ENCODE peak calls at places on chromosome 20, in seven cellular contexts. C is Calu3, H is body of pancreas, R is adrenal gland, F is neural crest cell, G is suprapubic skin, V is tibial nerve. M is an unnamed sample.

GRCh38 chr20:46951405-46951804 is 56.8 kb downstream of the EYA2 start:
- DNase-seq in C (no peak), H (no peak), R (no peak), F (no peak), G (no peak), V (no peak), M (no peak)

GRCh38 chr20:33814238-33814712 is 3.1 kb downstream of the CHMP4B start:
- DNase-seq in C (no peak), H (no peak), R (no peak), F (no peak), G (no peak), V (no peak), M (no peak)

GRCh38 chr20:32779500-32780215 is 17.5 kb downstream of the DNMT3B start:
- DNase-seq in C (no peak), H (no peak), R (no peak), F (peak; percentile 98), G (no peak), V (no peak), M (no peak)

GRCh38 chr20:6305536-6305935 is 182.7 kb upstream of the FERMT1 start:
- DNase-seq in C (no peak), H (no peak), R (no peak), F (no peak), G (no peak), V (no peak), M (no peak)

GRCh38 chr20:44211177-44212039 is 837 bp upstream of the OSER1 start:
- DNase-seq in C (peak; percentile 29), H (peak; percentile 46), R (no peak), F (no peak), G (no peak), V (no peak), M (no peak)

GRCh38 chr20:37735541-37735940 is 41.7 kb downstream of the CTNNBL1 start:
- DNase-seq in C (no peak), H (no peak), R (no peak), F (no peak), G (no peak), V (no peak), M (no peak)

GRCh38 chr20:48783533-48784272 is 44.1 kb downstream of the PREX1 start:
- DNase-seq in C (no peak), H (no peak), R (no peak), F (no peak), G (no peak), V (no peak), M (no peak)

GRCh38 chr20:25584905-25585704 is at the start of gene NINL:
- DNase-seq in C (peak; percentile 50), H (peak; percentile 51), R (peak; percentile 54), F (peak; percentile 70), G (peak; percentile 78), V (no peak), M (peak; percentile 89)

GRCh38 chr20:12394786-12395185 is 477.1 kb downstream of the BTBD3 start:
- DNase-seq in C (peak; percentile 34), H (peak; percentile 13), R (no peak), F (no peak), G (no peak), V (no peak), M (no peak)

GRCh38 chr20:45345104-45345936 is 2.9 kb downstream of the SDC4 start:
- DNase-seq in C (peak; percentile 92), H (peak; percentile 71), R (no peak), F (no peak), G (no peak), V (no peak), M (no peak)

GRCh38 chr20:63059684-63060056 is 52.9 kb upstream of the BHLHE23 start:
- DNase-seq in C (no peak), H (no peak), R (no peak), F (no peak), G (peak; percentile 70), V (no peak), M (no peak)

GRCh38 chr20:5827861-5828260 is 77.7 kb downstream of the SHLD1 start:
- DNase-seq in C (no peak), H (no peak), R (no peak), F (no peak), G (no peak), V (no peak), M (no peak)

GRCh38 chr20:61356171-61356570 is 104.1 kb downstream of the CDH4 start:
- DNase-seq in C (no peak), H (no peak), R (no peak), F (no peak), G (no peak), V (no peak), M (no peak)

GRCh38 chr20:63006611-63007471 is at the start of gene BHLHE23:
- DNase-seq in C (no peak), H (no peak), R (no peak), F (no peak), G (no peak), V (no peak), M (no peak)

GRCh38 chr20:2793471-2793870 is 7.0 kb downstream of the CPXM1 start:
- DNase-seq in C (no peak), H (no peak), R (no peak), F (no peak), G (no peak), V (no peak), M (no peak)

GRCh38 chr20:47668313-47669156 is 116.7 kb downstream of the SULF2 start:
- DNase-seq in C (no peak), H (no peak), R (no peak), F (no peak), G (no peak), V (no peak), M (no peak)

GRCh38 chr20:52001999-52002666 is 189.4 kb downstream of the ZFP64 start:
- DNase-seq in C (peak; percentile 33), H (no peak), R (no peak), F (no peak), G (no peak), V (no peak), M (no peak)

GRCh38 chr20:36070451-36070850 is 84.1 kb upstream of the EPB41L1 start:
- DNase-seq in C (no peak), H (no peak), R (no peak), F (peak; percentile 43), G (no peak), V (peak; percentile 41), M (no peak)

GRCh38 chr20:380763-381580 is 412 bp downstream of the TRIB3 start:
- DNase-seq in C (peak; percentile 85), H (peak; percentile 41), R (peak; percentile 45), F (peak; percentile 47), G (no peak), V (no peak), M (peak; percentile 94)
- TF ChIP-seq CTCF in C (no peak), H (no peak), R (no peak), F (peak; percentile 43), G (no peak), V (no peak), M (no peak)

GRCh38 chr20:50071039-50071888 is 41.7 kb downstream of the UBE2V1 start:
- DNase-seq in C (peak; percentile 99), H (peak; percentile 91), R (peak; percentile 76), F (peak; percentile 100), G (peak; percentile 91), V (peak; percentile 91), M (peak; percentile 98)

GRCh38 chr20:50073500-50073899 is 39.5 kb downstream of the UBE2V1 start:
- DNase-seq in C (no peak), H (no peak), R (no peak), F (no peak), G (no peak), V (no peak), M (no peak)

GRCh38 chr20:50067461-50067860 is 45.5 kb downstream of the UBE2V1 start:
- DNase-seq in C (no peak), H (no peak), R (no peak), F (no peak), G (no peak), V (no peak), M (no peak)

GRCh38 chr20:50068041-50068651 is 44.8 kb downstream of the UBE2V1 start:
- DNase-seq in C (no peak), H (no peak), R (no peak), F (no peak), G (no peak), V (no peak), M (no peak)

DNA sequence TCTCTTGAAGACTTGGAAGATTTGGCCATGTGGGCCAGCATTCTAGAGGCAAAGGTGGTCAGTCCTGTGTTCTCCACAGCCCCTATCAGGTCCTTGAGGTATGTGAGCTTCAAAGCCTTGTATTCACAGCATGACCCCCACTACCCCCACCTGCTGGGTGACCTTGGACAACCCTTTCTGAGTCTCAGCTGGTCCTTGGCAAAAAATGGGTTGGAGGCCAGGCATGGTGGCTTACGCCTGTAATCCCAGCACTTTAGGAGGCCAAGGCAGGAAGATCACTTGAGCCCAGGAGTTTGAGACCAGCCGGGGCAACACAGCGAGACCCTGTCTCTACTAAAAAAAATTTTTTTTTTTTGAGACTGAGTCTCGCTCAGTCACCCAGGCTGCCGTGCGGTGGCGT is 42.6 kb downstream of the UBE2V1 start:
- DNase-seq in C (no peak), H (no peak), R (no peak), F (no peak), G (no peak), V (no peak), M (no peak)
- TF ChIP-seq CTCF in C (peak; percentile 27), H (no peak), R (no peak), F (no peak), G (no peak), V (no peak), M (no peak)

DNA sequence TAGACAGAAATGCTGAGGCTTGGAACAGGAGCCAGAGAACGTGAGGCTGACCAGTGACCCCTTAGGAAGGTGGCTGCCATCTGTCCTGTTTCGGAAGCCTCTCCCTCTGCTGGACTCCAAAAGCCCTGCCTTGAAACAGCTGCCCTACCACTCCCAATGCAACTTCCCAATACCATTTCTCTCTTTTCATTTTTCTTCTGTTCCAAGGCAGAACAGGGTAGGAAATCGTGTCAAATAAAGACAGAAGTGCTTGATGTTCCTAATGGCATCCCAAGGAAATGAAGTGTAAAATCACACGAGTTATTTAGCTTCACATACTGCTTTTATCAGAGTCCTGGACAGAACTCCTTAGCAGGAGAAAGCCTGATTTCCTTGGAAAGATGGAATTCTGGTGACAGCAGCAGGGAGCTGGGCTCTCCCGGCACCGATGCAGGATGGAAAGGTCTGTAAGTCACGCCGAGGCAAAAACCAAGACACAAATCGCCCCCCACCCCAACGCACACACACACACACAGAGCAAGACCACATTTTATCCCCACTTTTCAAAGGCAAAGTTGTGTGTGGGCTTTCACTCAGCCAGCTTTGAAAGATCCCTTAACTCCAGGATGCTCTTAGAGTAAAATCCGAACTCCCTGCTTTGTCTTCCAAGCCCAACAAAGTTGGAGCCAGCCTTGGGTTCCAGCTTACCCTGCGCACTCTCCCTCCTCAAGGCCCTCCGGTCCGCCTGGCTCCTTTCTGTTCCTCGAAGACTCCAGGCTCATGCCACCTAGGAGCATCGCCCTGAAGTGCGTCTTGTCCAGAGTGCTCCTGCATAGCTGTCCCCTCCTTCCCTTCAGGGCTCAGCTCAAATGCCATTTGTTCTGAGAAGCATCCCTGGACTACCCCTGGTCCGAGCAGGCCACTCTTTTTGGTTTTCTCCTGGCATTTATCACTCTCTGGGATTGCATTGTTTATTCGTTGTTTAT is 11.6 kb upstream of the STX16 start:
- DNase-seq in C (no peak), H (no peak), R (peak; percentile 11), F (no peak), G (peak; percentile 54), V (no peak), M (peak; percentile 44)
- TF ChIP-seq CTCF in C (no peak), H (no peak), R (no peak), F (no peak), G (no peak), V (no peak), M (no peak)

DNA sequence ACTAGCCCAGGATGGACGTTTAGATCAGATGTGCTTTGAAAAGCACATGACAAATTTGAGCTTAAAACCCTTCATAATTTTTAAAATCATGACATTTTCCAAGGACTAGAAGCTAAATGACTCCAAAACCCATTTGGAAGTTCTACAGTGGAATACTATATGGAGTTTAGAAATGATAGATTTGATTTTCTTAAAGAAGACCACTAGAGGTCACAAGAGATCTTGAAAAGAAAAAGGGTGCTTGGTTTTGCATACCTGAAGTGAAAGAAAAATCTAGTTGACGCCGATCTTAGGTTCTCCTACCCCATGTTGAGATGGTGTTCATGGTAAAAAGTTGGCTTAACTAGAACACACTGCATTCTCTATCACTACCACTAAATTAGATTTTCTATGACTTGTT is 31.5 kb downstream of the CFAP61 start:
- DNase-seq in C (no peak), H (no peak), R (no peak), F (no peak), G (no peak), V (no peak), M (no peak)
- TF ChIP-seq CTCF in C (no peak), H (peak; percentile 33), R (peak; percentile 49), F (peak; percentile 77), G (peak; percentile 28), V (peak; percentile 34), M (peak; percentile 65)